ENCODE peak calls at places on chromosomes 6 and 20, in ten cellular contexts. One of them, this sample, is unnamed.

GRCh38 chr6:150685860-150686259 is 86.2 kb downstream of the PLEKHG1 start:
- DNase-seq in tibial artery: no peak
- DNase-seq in suprapubic skin: no peak
- DNase-seq in ovary: no peak
- DNase-seq in transverse colon: peak; percentile 50
- DNase-seq in keratinocyte: peak; percentile 28
- DNase-seq in spleen: peak; percentile 88
- DNase-seq in fibroblast of villous mesenchyme: no peak
- DNase-seq in foreskin fibroblast: peak; percentile 8
- DNase-seq in IMR-90: peak; percentile 1
- DNase-seq in this sample: no peak

GRCh38 chr6:150687508-150687907 is 87.8 kb downstream of the PLEKHG1 start:
- DNase-seq in tibial artery: no peak
- DNase-seq in suprapubic skin: no peak
- DNase-seq in ovary: peak; percentile 37
- DNase-seq in transverse colon: peak; percentile 57
- DNase-seq in keratinocyte: no peak
- DNase-seq in spleen: no peak
- DNase-seq in fibroblast of villous mesenchyme: no peak
- DNase-seq in foreskin fibroblast: no peak
- DNase-seq in IMR-90: no peak
- DNase-seq in this sample: no peak

GRCh38 chr6:118869894-118870665 is 23.9 kb upstream of the ASF1A start:
- DNase-seq in tibial artery: no peak
- DNase-seq in suprapubic skin: no peak
- DNase-seq in ovary: no peak
- DNase-seq in transverse colon: no peak
- DNase-seq in keratinocyte: no peak
- DNase-seq in spleen: no peak
- DNase-seq in fibroblast of villous mesenchyme: peak; percentile 47
- DNase-seq in foreskin fibroblast: peak; percentile 47
- DNase-seq in IMR-90: no peak
- DNase-seq in this sample: peak; percentile 76

GRCh38 chr6:108559884-108560462 is 744 bp upstream of the FOXO3 start:
- DNase-seq in tibial artery: peak; percentile 78
- DNase-seq in suprapubic skin: peak; percentile 92
- DNase-seq in ovary: peak; percentile 84
- DNase-seq in transverse colon: peak; percentile 69
- DNase-seq in keratinocyte: no peak
- DNase-seq in spleen: peak; percentile 92
- DNase-seq in fibroblast of villous mesenchyme: peak; percentile 82
- DNase-seq in foreskin fibroblast: peak; percentile 79
- DNase-seq in IMR-90: peak; percentile 74
- DNase-seq in this sample: peak; percentile 73

GRCh38 chr20:34951252-34951651 is 4.4 kb downstream of the GSS start:
- DNase-seq in tibial artery: no peak
- DNase-seq in suprapubic skin: no peak
- DNase-seq in ovary: no peak
- DNase-seq in transverse colon: no peak
- DNase-seq in keratinocyte: no peak
- DNase-seq in spleen: no peak
- DNase-seq in fibroblast of villous mesenchyme: no peak
- DNase-seq in foreskin fibroblast: no peak
- DNase-seq in IMR-90: no peak
- DNase-seq in this sample: no peak

GRCh38 chr6:37036146-37036545 is 30.7 kb downstream of the FGD2 start:
- DNase-seq in tibial artery: no peak
- DNase-seq in suprapubic skin: peak; percentile 18
- DNase-seq in ovary: no peak
- DNase-seq in transverse colon: no peak
- DNase-seq in keratinocyte: no peak
- DNase-seq in spleen: no peak
- DNase-seq in fibroblast of villous mesenchyme: no peak
- DNase-seq in foreskin fibroblast: no peak
- DNase-seq in IMR-90: no peak
- DNase-seq in this sample: no peak

GRCh38 chr6:13159295-13159694 is 169.0 kb downstream of the TBC1D7 start:
- DNase-seq in tibial artery: no peak
- DNase-seq in suprapubic skin: no peak
- DNase-seq in ovary: no peak
- DNase-seq in transverse colon: no peak
- DNase-seq in keratinocyte: no peak
- DNase-seq in spleen: no peak
- DNase-seq in fibroblast of villous mesenchyme: no peak
- DNase-seq in foreskin fibroblast: peak; percentile 25
- DNase-seq in IMR-90: no peak
- DNase-seq in this sample: no peak

GRCh38 chr6:13461805-13462204 is 25.6 kb downstream of the GFOD1 start:
- DNase-seq in tibial artery: no peak
- DNase-seq in suprapubic skin: no peak
- DNase-seq in ovary: no peak
- DNase-seq in transverse colon: no peak
- DNase-seq in keratinocyte: no peak
- DNase-seq in spleen: peak; percentile 84
- DNase-seq in fibroblast of villous mesenchyme: peak; percentile 23
- DNase-seq in foreskin fibroblast: peak; percentile 69
- DNase-seq in IMR-90: no peak
- DNase-seq in this sample: no peak

GRCh38 chr20:34850969-34851368 is 21.7 kb downstream of the GGT7 start:
- DNase-seq in tibial artery: no peak
- DNase-seq in suprapubic skin: no peak
- DNase-seq in ovary: no peak
- DNase-seq in transverse colon: no peak
- DNase-seq in keratinocyte: no peak
- DNase-seq in spleen: no peak
- DNase-seq in fibroblast of villous mesenchyme: no peak
- DNase-seq in foreskin fibroblast: no peak
- DNase-seq in IMR-90: no peak
- DNase-seq in this sample: no peak

GRCh38 chr6:16311763-16312162 is 73.4 kb downstream of the GMPR start:
- DNase-seq in tibial artery: no peak
- DNase-seq in suprapubic skin: no peak
- DNase-seq in ovary: no peak
- DNase-seq in transverse colon: no peak
- DNase-seq in keratinocyte: no peak
- DNase-seq in spleen: no peak
- DNase-seq in fibroblast of villous mesenchyme: no peak
- DNase-seq in foreskin fibroblast: no peak
- DNase-seq in IMR-90: no peak
- DNase-seq in this sample: no peak

GRCh38 chr6:10613077-10613476 is 81.3 kb downstream of the C6orf52 start:
- DNase-seq in tibial artery: no peak
- DNase-seq in suprapubic skin: no peak
- DNase-seq in ovary: no peak
- DNase-seq in transverse colon: no peak
- DNase-seq in keratinocyte: no peak
- DNase-seq in spleen: no peak
- DNase-seq in fibroblast of villous mesenchyme: no peak
- DNase-seq in foreskin fibroblast: peak; percentile 48
- DNase-seq in IMR-90: peak; percentile 65
- DNase-seq in this sample: no peak

GRCh38 chr6:28597924-28598323 is 72.2 kb downstream of the GPX5 start:
- DNase-seq in tibial artery: no peak
- DNase-seq in suprapubic skin: no peak
- DNase-seq in ovary: no peak
- DNase-seq in transverse colon: no peak
- DNase-seq in keratinocyte: no peak
- DNase-seq in spleen: no peak
- DNase-seq in fibroblast of villous mesenchyme: no peak
- DNase-seq in foreskin fibroblast: no peak
- DNase-seq in IMR-90: no peak
- DNase-seq in this sample: no peak

GRCh38 chr6:28598757-28599686 is 73.3 kb downstream of the GPX5 start:
- DNase-seq in tibial artery: no peak
- DNase-seq in suprapubic skin: no peak
- DNase-seq in ovary: no peak
- DNase-seq in transverse colon: no peak
- DNase-seq in keratinocyte: no peak
- DNase-seq in spleen: no peak
- DNase-seq in fibroblast of villous mesenchyme: no peak
- DNase-seq in foreskin fibroblast: no peak
- DNase-seq in IMR-90: no peak
- DNase-seq in this sample: no peak

GRCh38 chr6:28600188-28600587 is 74.5 kb downstream of the GPX5 start:
- DNase-seq in tibial artery: no peak
- DNase-seq in suprapubic skin: no peak
- DNase-seq in ovary: no peak
- DNase-seq in transverse colon: no peak
- DNase-seq in keratinocyte: no peak
- DNase-seq in spleen: no peak
- DNase-seq in fibroblast of villous mesenchyme: no peak
- DNase-seq in foreskin fibroblast: no peak
- DNase-seq in IMR-90: no peak
- DNase-seq in this sample: no peak

GRCh38 chr6:28597217-28597835 is 71.6 kb downstream of the GPX5 start:
- DNase-seq in tibial artery: no peak
- DNase-seq in suprapubic skin: no peak
- DNase-seq in ovary: no peak
- DNase-seq in transverse colon: no peak
- DNase-seq in keratinocyte: no peak
- DNase-seq in spleen: no peak
- DNase-seq in fibroblast of villous mesenchyme: peak; percentile 49
- DNase-seq in foreskin fibroblast: peak; percentile 63
- DNase-seq in IMR-90: peak; percentile 68
- DNase-seq in this sample: peak; percentile 88
- H3K4me3 ChIP-seq in tibial artery: no peak overlapping the region
- H3K4me3 ChIP-seq in suprapubic skin: no peak overlapping the region
- H3K4me3 ChIP-seq in ovary: no peak overlapping the region
- H3K4me3 ChIP-seq in transverse colon: no peak overlapping the region
- H3K4me3 ChIP-seq in keratinocyte: peak overlapping the region; percentile 71
- H3K4me3 ChIP-seq in spleen: no peak overlapping the region
- H3K4me3 ChIP-seq in fibroblast of villous mesenchyme: peak overlapping the region; percentile 37
- H3K4me3 ChIP-seq in foreskin fibroblast: peak overlapping the region; percentile 26
- H3K4me3 ChIP-seq in IMR-90: peak overlapping the region; percentile 40
- H3K4me3 ChIP-seq in this sample: peak overlapping the region; percentile 48

DNA sequence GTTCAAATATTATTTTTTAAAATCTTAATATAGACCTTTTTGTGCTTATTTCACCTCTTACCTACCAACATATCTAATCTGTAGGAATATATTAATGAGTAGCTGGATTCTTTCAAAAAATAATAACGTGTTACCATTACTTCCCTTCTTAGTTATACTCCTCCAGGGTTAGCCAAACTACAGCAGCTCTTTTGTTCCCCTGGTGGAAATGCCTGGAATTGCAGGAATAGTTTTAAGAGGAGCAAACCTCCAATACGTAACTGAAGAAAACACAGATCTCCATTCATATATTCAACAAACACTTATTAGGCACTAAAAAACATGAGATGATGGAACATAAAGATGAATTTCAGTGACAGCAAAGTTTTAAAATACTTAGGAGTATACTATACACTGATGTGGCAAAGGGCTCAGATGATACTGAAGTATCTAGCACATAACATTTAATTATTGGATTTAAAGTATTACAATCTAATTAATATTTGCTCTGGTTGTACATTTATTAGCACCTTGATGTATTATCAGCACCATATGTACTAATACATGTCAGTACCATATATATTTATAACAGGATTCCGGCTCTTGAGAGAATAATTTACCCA is 78.3 kb downstream of the TBX18 start:
- DNase-seq in tibial artery: no peak
- DNase-seq in suprapubic skin: no peak
- DNase-seq in ovary: no peak
- DNase-seq in transverse colon: no peak
- DNase-seq in keratinocyte: no peak
- DNase-seq in spleen: no peak
- DNase-seq in fibroblast of villous mesenchyme: peak; percentile 10
- DNase-seq in foreskin fibroblast: peak; percentile 36
- DNase-seq in IMR-90: peak; percentile 16
- DNase-seq in this sample: peak; percentile 53
- TF ChIP-seq CTCF in tibial artery: peak; percentile 61
- TF ChIP-seq CTCF in suprapubic skin: peak; percentile 9
- TF ChIP-seq CTCF in ovary: no peak
- TF ChIP-seq CTCF in transverse colon: peak; percentile 33
- TF ChIP-seq CTCF in keratinocyte: peak; percentile 48
- TF ChIP-seq CTCF in spleen: no peak
- TF ChIP-seq CTCF in fibroblast of villous mesenchyme: peak; percentile 59
- TF ChIP-seq CTCF in foreskin fibroblast: peak; percentile 38
- TF ChIP-seq CTCF in IMR-90: peak; percentile 57
- TF ChIP-seq CTCF in this sample: peak; percentile 63

GRCh38 chr6:3913958-3914337 is 64.8 kb downstream of the FAM50B start:
- DNase-seq in tibial artery: no peak
- DNase-seq in suprapubic skin: no peak
- DNase-seq in ovary: no peak
- DNase-seq in transverse colon: no peak
- DNase-seq in keratinocyte: no peak
- DNase-seq in spleen: no peak
- DNase-seq in fibroblast of villous mesenchyme: no peak
- DNase-seq in foreskin fibroblast: no peak
- DNase-seq in IMR-90: peak; percentile 30
- DNase-seq in this sample: no peak

GRCh38 chr6:3911614-3912336 is 62.6 kb downstream of the FAM50B start:
- DNase-seq in tibial artery: peak; percentile 58
- DNase-seq in suprapubic skin: no peak
- DNase-seq in ovary: peak; percentile 69
- DNase-seq in transverse colon: no peak
- DNase-seq in keratinocyte: peak; percentile 55
- DNase-seq in spleen: peak; percentile 41
- DNase-seq in fibroblast of villous mesenchyme: peak; percentile 77
- DNase-seq in foreskin fibroblast: peak; percentile 91
- DNase-seq in IMR-90: peak; percentile 92
- DNase-seq in this sample: peak; percentile 91

GRCh38 chr6:3911130-3911529 is 62.0 kb downstream of the FAM50B start:
- DNase-seq in tibial artery: no peak
- DNase-seq in suprapubic skin: no peak
- DNase-seq in ovary: no peak
- DNase-seq in transverse colon: no peak
- DNase-seq in keratinocyte: no peak
- DNase-seq in spleen: no peak
- DNase-seq in fibroblast of villous mesenchyme: no peak
- DNase-seq in foreskin fibroblast: peak; percentile 19
- DNase-seq in IMR-90: no peak
- DNase-seq in this sample: peak; percentile 29

GRCh38 chr6:3913077-3913957 is 64.1 kb downstream of the FAM50B start:
- DNase-seq in tibial artery: peak; percentile 80
- DNase-seq in suprapubic skin: no peak
- DNase-seq in ovary: peak; percentile 61
- DNase-seq in transverse colon: peak; percentile 30
- DNase-seq in keratinocyte: peak; percentile 67
- DNase-seq in spleen: no peak
- DNase-seq in fibroblast of villous mesenchyme: peak; percentile 93
- DNase-seq in foreskin fibroblast: peak; percentile 97
- DNase-seq in IMR-90: peak; percentile 99
- DNase-seq in this sample: peak; percentile 99

GRCh38 chr6:3912366-3913076 is 63.3 kb downstream of the FAM50B start:
- DNase-seq in tibial artery: no peak
- DNase-seq in suprapubic skin: no peak
- DNase-seq in ovary: no peak
- DNase-seq in transverse colon: no peak
- DNase-seq in keratinocyte: no peak
- DNase-seq in spleen: no peak
- DNase-seq in fibroblast of villous mesenchyme: no peak
- DNase-seq in foreskin fibroblast: peak; percentile 13
- DNase-seq in IMR-90: peak; percentile 14
- DNase-seq in this sample: no peak
- H3K4me3 ChIP-seq in tibial artery: no peak overlapping the region
- H3K4me3 ChIP-seq in suprapubic skin: no peak overlapping the region
- H3K4me3 ChIP-seq in ovary: no peak overlapping the region
- H3K4me3 ChIP-seq in transverse colon: no peak overlapping the region
- H3K4me3 ChIP-seq in keratinocyte: peak overlapping the region; percentile 11
- H3K4me3 ChIP-seq in spleen: no peak overlapping the region
- H3K4me3 ChIP-seq in fibroblast of villous mesenchyme: no peak overlapping the region
- H3K4me3 ChIP-seq in foreskin fibroblast: no peak overlapping the region
- H3K4me3 ChIP-seq in IMR-90: no peak overlapping the region
- H3K4me3 ChIP-seq in this sample: no peak overlapping the region

GRCh38 chr6:56542367-56543331 is 100.0 kb downstream of the DST start:
- DNase-seq in tibial artery: peak; percentile 97
- DNase-seq in suprapubic skin: peak; percentile 95
- DNase-seq in ovary: peak; percentile 95
- DNase-seq in transverse colon: peak; percentile 94
- DNase-seq in keratinocyte: peak; percentile 62
- DNase-seq in spleen: peak; percentile 92
- DNase-seq in fibroblast of villous mesenchyme: peak; percentile 99
- DNase-seq in foreskin fibroblast: peak; percentile 99
- DNase-seq in IMR-90: peak; percentile 98
- DNase-seq in this sample: peak; percentile 98
- TF ChIP-seq CTCF in tibial artery: no peak
- TF ChIP-seq CTCF in suprapubic skin: peak; percentile 41
- TF ChIP-seq CTCF in ovary: peak; percentile 15
- TF ChIP-seq CTCF in transverse colon: peak; percentile 30
- TF ChIP-seq CTCF in keratinocyte: peak; percentile 38
- TF ChIP-seq CTCF in spleen: peak; percentile 43
- TF ChIP-seq CTCF in fibroblast of villous mesenchyme: peak; percentile 22
- TF ChIP-seq CTCF in foreskin fibroblast: peak; percentile 35
- TF ChIP-seq CTCF in IMR-90: peak; percentile 38
- TF ChIP-seq CTCF in this sample: peak; percentile 4